ENCODE peak calls at places on chromosomes 6 and 20, in six cellular contexts. M is keratinocyte, W is tibial nerve, N is foreskin fibroblast, H is upper lobe of right lung, A is psoas muscle. B is an unnamed sample.

GRCh38 chr6:138765896-138766487 is 7.6 kb upstream of the CCDC28A start:
- DNase-seq in M (peak), W (no peak), N (peak), H (no peak), A (no peak), B (peak)

GRCh38 chr6:111894951-111895350 is 21.7 kb upstream of the FYN start:
- DNase-seq in M (no peak), W (no peak), N (no peak), H (no peak), A (no peak), B (no peak)

GRCh38 chr6:96841241-96841824 is 4.1 kb upstream of the GPR63 start:
- DNase-seq in M (no peak), W (no peak), N (no peak), H (no peak), A (no peak), B (no peak)

GRCh38 chr6:35778437-35778836 is 2.0 kb downstream of the CLPSL2 start:
- DNase-seq in M (no peak), W (no peak), N (no peak), H (peak), A (no peak), B (no peak)

GRCh38 chr20:51036827-51037229 is 13.9 kb upstream of the KCNG1 start:
- DNase-seq in M (no peak), W (no peak), N (no peak), H (no peak), A (no peak), B (no peak)

GRCh38 chr6:4804095-4804494 is 27.9 kb downstream of the CDYL start:
- DNase-seq in M (peak), W (no peak), N (peak), H (no peak), A (no peak), B (no peak)

GRCh38 chr6:101397199-101397598 is 3.7 kb downstream of the GRIK2 start:
- DNase-seq in M (no peak), W (no peak), N (no peak), H (no peak), A (no peak), B (no peak)

GRCh38 chr20:3173582-3174441 is 463 bp upstream of the LZTS3 start:
- DNase-seq in M (no peak), W (peak), N (peak), H (peak), A (peak), B (peak)

GRCh38 chr6:35494161-35494563 is 2.7 kb downstream of the TEAD3 start:
- DNase-seq in M (no peak), W (no peak), N (peak), H (no peak), A (no peak), B (no peak)

GRCh38 chr20:13771853-13772453 is 12.8 kb downstream of the ESF1 start:
- DNase-seq in M (no peak), W (no peak), N (no peak), H (no peak), A (no peak), B (peak)

GRCh38 chr6:30722280-30723112 is 2.3 kb downstream of the TUBB start:
- DNase-seq in M (no peak), W (peak), N (no peak), H (peak), A (peak), B (no peak)
- H3K4me3 ChIP-seq in M (peak), W (peak), N (peak), H (peak), A (peak), B (peak)

GRCh38 chr6:16712250-16712930 is 48.9 kb downstream of the ATXN1 start:
- DNase-seq in M (no peak), W (no peak), N (no peak), H (no peak), A (no peak), B (no peak)
- H3K4me3 ChIP-seq in M (peak), W (no peak), N (peak), H (peak), A (peak), B (no peak)

GRCh38 chr6:158813032-158813431 is 6.1 kb downstream of the EZR start:
- DNase-seq in M (no peak), W (no peak), N (no peak), H (no peak), A (no peak), B (no peak)
- H3K4me3 ChIP-seq in M (peak), W (no peak), N (no peak), H (no peak), A (no peak), B (no peak)

DNA sequence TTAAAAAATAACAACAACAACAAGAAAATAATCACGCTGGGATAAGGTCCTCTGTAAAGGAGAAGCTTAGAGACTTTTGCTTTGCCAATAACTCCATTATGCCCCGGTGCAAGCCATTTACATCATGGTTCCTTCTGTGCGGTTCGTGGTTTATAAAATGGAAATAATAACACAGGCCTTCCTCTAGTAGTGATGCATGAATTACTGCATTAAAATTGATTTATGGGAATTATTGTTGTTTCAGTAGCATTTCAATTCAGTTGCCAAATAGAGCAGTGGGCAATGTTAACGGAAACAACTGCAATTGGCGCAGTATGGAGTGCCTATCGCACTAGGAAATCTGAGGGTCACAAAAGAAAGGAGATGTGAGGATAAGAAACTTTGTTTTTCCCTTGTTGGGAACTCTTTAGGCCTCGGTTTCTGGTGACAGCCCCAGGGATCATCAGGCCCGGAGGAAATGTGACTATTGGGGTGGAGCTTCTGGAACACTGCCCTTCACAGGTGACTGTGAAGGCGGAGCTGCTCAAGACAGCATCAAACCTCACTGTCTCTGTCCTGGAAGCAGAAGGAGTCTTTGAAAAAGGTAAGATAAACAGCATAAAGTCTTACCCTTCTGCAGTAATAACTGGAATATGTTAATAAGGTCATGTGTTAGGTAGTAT is 1.1 kb downstream of the CD109 start:
- DNase-seq in M (no peak), W (no peak), N (no peak), H (no peak), A (no peak), B (no peak)
- H3K4me3 ChIP-seq in M (peak), W (no peak), N (peak), H (peak), A (peak), B (no peak)

GRCh38 chr20:23083553-23084220 is 2.4 kb downstream of the CD93 start:
- DNase-seq in M (no peak), W (no peak), N (no peak), H (no peak), A (no peak), B (no peak)

GRCh38 chr20:23085415-23086055 is 589 bp downstream of the CD93 start:
- DNase-seq in M (no peak), W (no peak), N (no peak), H (no peak), A (no peak), B (no peak)

GRCh38 chr20:23084282-23084844 is 1.8 kb downstream of the CD93 start:
- DNase-seq in M (no peak), W (no peak), N (no peak), H (no peak), A (no peak), B (no peak)

GRCh38 chr20:23086056-23086551 is at the start of gene CD93:
- DNase-seq in M (no peak), W (no peak), N (no peak), H (no peak), A (no peak), B (peak)

GRCh38 chr20:23084845-23085355 is 1.2 kb downstream of the CD93 start:
- DNase-seq in M (no peak), W (no peak), N (no peak), H (no peak), A (no peak), B (no peak)
- H3K4me3 ChIP-seq in M (no peak), W (peak), N (no peak), H (peak), A (peak), B (no peak)

GRCh38 chr6:80698459-80698858 is 592.0 kb downstream of the BCKDHB start:
- DNase-seq in M (no peak), W (no peak), N (no peak), H (no peak), A (no peak), B (no peak)
- H3K4me3 ChIP-seq in M (no peak), W (no peak), N (no peak), H (no peak), A (no peak), B (no peak)

DNA sequence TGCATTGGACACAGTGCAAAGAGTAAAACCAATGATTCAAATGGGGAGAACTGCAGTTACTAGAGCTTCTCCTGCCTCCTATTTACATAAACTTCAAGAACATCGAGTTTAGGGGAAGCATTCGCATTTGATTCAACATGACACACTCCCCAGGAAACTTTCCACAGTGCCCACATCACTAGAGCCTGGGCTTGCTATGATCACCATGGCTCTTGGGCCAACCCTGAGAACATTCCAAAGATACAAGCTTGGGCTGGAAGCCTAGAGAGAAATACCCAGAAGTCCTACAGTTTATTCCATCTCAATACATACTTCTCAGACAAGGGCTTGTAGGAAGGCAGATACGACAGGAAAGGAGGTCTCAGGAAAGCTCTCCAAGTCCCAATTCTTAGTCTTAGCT is 337.9 kb downstream of the CD83 start:
- DNase-seq in M (no peak), W (no peak), N (no peak), H (no peak), A (no peak), B (no peak)
- H3K4me3 ChIP-seq in M (no peak), W (no peak), N (no peak), H (no peak), A (no peak), B (no peak)

DNA sequence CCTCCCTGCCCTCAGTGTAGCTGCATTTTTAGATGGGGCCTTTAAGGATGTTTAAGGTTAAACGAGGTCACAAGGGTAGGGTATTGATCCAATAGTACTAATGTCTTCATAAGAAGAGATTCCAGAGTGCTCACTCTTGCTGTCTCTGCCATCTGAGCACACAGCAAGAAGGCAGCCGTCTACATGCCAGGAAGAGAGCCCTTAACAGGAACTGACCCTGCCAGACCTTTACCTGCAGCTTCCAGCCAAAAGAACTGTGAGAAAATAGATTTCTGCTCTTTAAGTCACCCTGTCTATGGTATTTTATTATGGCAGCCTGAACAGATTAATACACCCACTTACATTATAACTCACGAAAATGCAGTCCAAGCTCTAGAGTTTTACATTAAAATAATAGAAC is 685.3 kb upstream of the MARCKS start:
- DNase-seq in M (no peak), W (no peak), N (no peak), H (no peak), A (no peak), B (no peak)
- H3K4me3 ChIP-seq in M (no peak), W (no peak), N (no peak), H (no peak), A (no peak), B (no peak)

GRCh38 chr6:31727717-31728671 is 1.1 kb downstream of the DDAH2 start:
- DNase-seq in M (no peak), W (no peak), N (no peak), H (no peak), A (no peak), B (peak)
- H3K4me3 ChIP-seq in M (no peak), W (peak), N (peak), H (peak), A (peak), B (no peak)

GRCh38 chr6:37646097-37646864 is 51.4 kb downstream of the MDGA1 start:
- DNase-seq in M (no peak), W (no peak), N (no peak), H (no peak), A (no peak), B (no peak)

GRCh38 chr6:37647765-37648085 is 50.0 kb downstream of the MDGA1 start:
- DNase-seq in M (no peak), W (no peak), N (no peak), H (no peak), A (no peak), B (no peak)

GRCh38 chr6:37650071-37650481 is 47.6 kb downstream of the MDGA1 start:
- DNase-seq in M (no peak), W (no peak), N (no peak), H (no peak), A (no peak), B (no peak)

GRCh38 chr6:37646986-37647764 is 50.5 kb downstream of the MDGA1 start:
- DNase-seq in M (no peak), W (no peak), N (no peak), H (no peak), A (no peak), B (no peak)

DNA sequence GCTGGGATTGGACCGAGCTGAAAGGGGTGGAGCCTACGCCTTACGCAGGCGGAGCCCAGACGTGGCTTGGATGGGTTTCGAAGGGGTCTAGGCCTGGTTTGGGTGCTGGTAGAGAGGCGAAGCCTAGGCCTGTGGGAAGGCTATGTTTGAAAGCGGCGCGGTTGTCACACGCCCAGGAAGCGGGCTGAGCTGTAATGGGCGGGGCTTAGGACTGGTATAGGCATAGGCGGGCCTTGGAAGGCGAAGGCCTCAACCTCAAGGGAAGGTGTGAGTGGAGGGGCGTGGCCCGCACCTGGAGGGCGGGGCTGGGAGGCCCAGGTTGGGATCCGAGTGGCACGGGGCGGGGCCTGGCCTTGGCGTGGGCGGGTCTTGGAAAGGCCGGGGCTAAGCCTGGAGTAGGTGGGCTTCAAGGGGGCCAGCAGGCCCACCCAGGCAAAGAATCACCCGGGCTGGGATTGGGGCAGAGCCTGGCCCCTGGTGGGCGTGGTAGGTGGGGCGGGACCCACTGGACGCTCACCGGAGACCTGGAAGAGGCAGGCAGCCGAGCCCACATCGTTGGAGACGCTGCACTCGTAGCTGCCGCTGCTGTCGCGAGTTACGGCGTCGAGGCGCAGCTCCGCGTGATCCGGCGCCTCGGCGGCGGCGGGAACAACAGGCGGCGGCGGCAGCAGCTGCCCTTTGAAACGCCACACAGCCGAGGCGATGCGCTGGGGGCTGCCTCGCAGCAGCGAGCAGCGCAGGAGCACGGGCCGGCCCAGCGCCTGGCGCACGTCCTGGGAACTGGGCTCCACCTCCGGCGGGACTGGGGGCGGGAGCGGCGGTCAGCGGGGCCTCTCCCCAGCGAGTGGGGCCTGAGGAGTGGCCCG is 49.0 kb downstream of the MDGA1 start:
- DNase-seq in M (no peak), W (no peak), N (no peak), H (peak), A (no peak), B (no peak)
- H3K4me3 ChIP-seq in M (no peak), W (no peak), N (no peak), H (peak), A (peak), B (no peak)

B was measured in Jurkat, Clone E6-1.